ENCODE peak calls at places on chromosomes 7 and 10, in four cellular contexts. Z, A, H and O are unnamed samples.

GRCh38 chr10:15220426-15220825 is 51.9 kb upstream of the NMT2 start:
- DNase-seq in A (no peak), Z (no peak), H (no peak), O (no peak)

GRCh38 chr7:154364156-154364555 is 312.0 kb downstream of the DPP6 start:
- DNase-seq in H (no peak), A (no peak), Z (no peak), O (no peak)

GRCh38 chr7:138151731-138152577 is 75.7 kb downstream of the AKR1D1 start:
- DNase-seq in Z (no peak), A (no peak), H (no peak), O (no peak)

GRCh38 chr7:30159698-30160143 is 24.9 kb downstream of the MTURN start:
- DNase-seq in Z (peak; percentile 30), A (peak; percentile 66), H (peak; percentile 22), O (no peak)

GRCh38 chr10:67808706-67809105 is 29.3 kb downstream of the DNAJC12 start:
- DNase-seq in H (no peak), A (no peak), Z (no peak), O (no peak)

GRCh38 chr10:75744242-75744641 is 312.8 kb downstream of the LRMDA start:
- DNase-seq in A (no peak), Z (no peak), H (no peak), O (no peak)

GRCh38 chr7:90958669-90959068 is 305.6 kb upstream of the FZD1 start:
- DNase-seq in H (no peak), A (peak; percentile 94), Z (no peak), O (no peak)

GRCh38 chr7:73900286-73900685 is 39.3 kb downstream of the TMEM270 start:
- DNase-seq in A (no peak), H (no peak), Z (no peak), O (no peak)

GRCh38 chr10:14562615-14563214 is 212.0 kb downstream of the FAM107B start:
- DNase-seq in H (no peak), Z (no peak), A (no peak), O (no peak)

GRCh38 chr10:102633848-102634247 is 10.4 kb upstream of the TRIM8 start:
- DNase-seq in H (no peak), A (no peak), Z (no peak), O (no peak)

GRCh38 chr7:132216847-132217246 is 359.4 kb downstream of the PLXNA4 start:
- DNase-seq in Z (no peak), H (no peak), A (no peak), O (no peak)

GRCh38 chr7:39642896-39643295 is 19.5 kb downstream of the RALA start:
- DNase-seq in H (no peak), Z (no peak), A (peak; percentile 21), O (no peak)

GRCh38 chr7:69935107-69935506 is 336.8 kb downstream of the AUTS2 start:
- DNase-seq in H (no peak), A (no peak), Z (no peak), O (no peak)

GRCh38 chr7:150417863-150418262 is 32.6 kb upstream of the GIMAP8 start:
- DNase-seq in H (no peak), A (no peak), Z (no peak), O (no peak)

GRCh38 chr7:921581-922333 is 32.7 kb downstream of the ADAP1 start:
- DNase-seq in Z (no peak), H (no peak), A (no peak), O (no peak)

GRCh38 chr10:111762114-111762513 is 421.5 kb downstream of the GPAM start:
- DNase-seq in H (no peak), Z (no peak), A (no peak), O (no peak)

GRCh38 chr7:1164436-1164835 is 4.4 kb upstream of the ZFAND2A start:
- DNase-seq in Z (no peak), H (no peak), A (no peak), O (no peak)

GRCh38 chr7:50658696-50659095 is 93.5 kb upstream of the DDC start:
- DNase-seq in Z (no peak), A (no peak), H (no peak), O (no peak)

GRCh38 chr10:33134011-33134751 is 176.2 kb upstream of the ITGB1 start:
- DNase-seq in Z (peak; percentile 91), A (peak; percentile 89), H (peak; percentile 97), O (peak; percentile 99)

GRCh38 chr10:78913219-78914059 is 155.3 kb upstream of the ZMIZ1 start:
- DNase-seq in Z (peak; percentile 81), A (no peak), H (no peak), O (no peak)

GRCh38 chr7:18144171-18144570 is 116.5 kb upstream of the PRPS1L1 start:
- DNase-seq in H (no peak), A (no peak), Z (no peak), O (no peak)

GRCh38 chr7:54839538-54840213 is 80.7 kb upstream of the SEC61G start:
- DNase-seq in A (peak; percentile 61), H (no peak), Z (peak; percentile 95), O (peak; percentile 38)